ENCODE peak calls at places on chromosomes 1 and 21, in five cellular contexts. L is ovary, R is tibial artery, X is SJSA1, W is neural progenitor cell. V is an unnamed sample.

GRCh38 chr1:53654216-53655210 is 84.5 kb downstream of the GLIS1 start:
- DNase-seq in L (no peak), R (no peak), X (no peak), W (no peak), V (peak; percentile 49)

GRCh38 chr1:2181752-2182151 is 12.8 kb downstream of the FAAP20 start:
- DNase-seq in L (no peak), R (no peak), X (no peak), W (no peak), V (no peak)

GRCh38 chr1:99657213-99658030 is 11.5 kb downstream of the PALMD start:
- DNase-seq in L (no peak), R (no peak), X (no peak), W (no peak), V (no peak)

GRCh38 chr21:37580690-37581089 is 214.1 kb downstream of the DYRK1A start:
- DNase-seq in L (no peak), R (no peak), X (no peak), W (no peak), V (no peak)

GRCh38 chr1:86976664-86977063 is 62.2 kb downstream of the HS2ST1 start:
- DNase-seq in L (no peak), R (no peak), X (no peak), W (no peak), V (no peak)

GRCh38 chr1:169217621-169218020 is 111.1 kb downstream of the ATP1B1 start:
- DNase-seq in L (no peak), R (no peak), X (no peak), W (no peak), V (no peak)

GRCh38 chr1:109834951-109835350 is 71.2 kb upstream of the EPS8L3 start:
- DNase-seq in L (no peak), R (no peak), X (no peak), W (no peak), V (no peak)

GRCh38 chr21:35002879-35003722 is 46.0 kb downstream of the RUNX1 start:
- DNase-seq in L (no peak), R (no peak), X (no peak), W (no peak), V (peak; percentile 67)

GRCh38 chr1:196115641-196116040 is 492.6 kb downstream of the KCNT2 start:
- DNase-seq in L (no peak), R (peak; percentile 68), X (no peak), W (peak; percentile 20), V (peak; percentile 29)

GRCh38 chr1:211632117-211632807 is 43.2 kb downstream of the NEK2 start:
- DNase-seq in L (no peak), R (no peak), X (peak; percentile 89), W (no peak), V (no peak)

GRCh38 chr1:97573560-97573959 is 347.3 kb downstream of the DPYD start:
- DNase-seq in L (no peak), R (no peak), X (no peak), W (no peak), V (no peak)

GRCh38 chr1:70438529-70438928 is 27.5 kb downstream of the CTH start:
- DNase-seq in L (no peak), R (no peak), X (no peak), W (no peak), V (no peak)

GRCh38 chr21:29114765-29115164 is 15.7 kb upstream of the MAP3K7CL start:
- DNase-seq in L (no peak), R (no peak), X (no peak), W (peak; percentile 24), V (peak; percentile 77)

GRCh38 chr1:18926315-18927081 is 24.1 kb upstream of the ALDH4A1 start:
- DNase-seq in L (no peak), R (peak; percentile 73), X (peak; percentile 97), W (no peak), V (peak; percentile 71)

GRCh38 chr1:175563556-175563955 is 179.8 kb downstream of the TNR start:
- DNase-seq in L (no peak), R (no peak), X (no peak), W (peak; percentile 30), V (no peak)

GRCh38 chr21:15560383-15561056 is 169.3 kb upstream of the USP25 start:
- DNase-seq in L (no peak), R (no peak), X (no peak), W (no peak), V (no peak)

GRCh38 chr21:45607021-45607921 is 36.3 kb upstream of the PCBP3 start:
- DNase-seq in L (no peak), R (no peak), X (no peak), W (no peak), V (no peak)

GRCh38 chr1:3902111-3902511 is 2.0 kb upstream of the C1orf174 start:
- DNase-seq in L (peak; percentile 27), R (no peak), X (no peak), W (no peak), V (no peak)

GRCh38 chr1:29674625-29675326 is 438.5 kb downstream of the PTPRU start:
- DNase-seq in L (no peak), R (no peak), X (peak; percentile 23), W (no peak), V (no peak)

GRCh38 chr1:199243423-199244061 is 604.7 kb downstream of the PTPRC start:
- DNase-seq in L (no peak), R (no peak), X (no peak), W (peak; percentile 63), V (no peak)

GRCh38 chr1:243313635-243314536 is 58.0 kb downstream of the SDCCAG8 start:
- DNase-seq in L (no peak), R (no peak), X (no peak), W (no peak), V (no peak)

GRCh38 chr1:17196496-17197180 is 8.3 kb upstream of the PADI1 start:
- DNase-seq in L (no peak), R (no peak), X (peak; percentile 26), W (no peak), V (no peak)

GRCh38 chr1:41438711-41439110 is 45.8 kb downstream of the EDN2 start:
- DNase-seq in L (no peak), R (no peak), X (no peak), W (no peak), V (no peak)

GRCh38 chr1:229859026-229859425 is 208.0 kb upstream of the GALNT2 start:
- DNase-seq in L (no peak), R (no peak), X (no peak), W (no peak), V (no peak)

GRCh38 chr1:229857585-229857984 is 209.5 kb upstream of the GALNT2 start:
- DNase-seq in L (no peak), R (no peak), X (no peak), W (no peak), V (no peak)

GRCh38 chr1:229854620-229855019 is 212.4 kb upstream of the GALNT2 start:
- DNase-seq in L (no peak), R (no peak), X (no peak), W (no peak), V (no peak)

GRCh38 chr1:229853751-229854150 is 213.3 kb upstream of the GALNT2 start:
- DNase-seq in L (no peak), R (no peak), X (no peak), W (no peak), V (no peak)

GRCh38 chr1:229855999-229856650 is 210.9 kb upstream of the GALNT2 start:
- DNase-seq in L (no peak), R (peak; percentile 27), X (no peak), W (peak; percentile 59), V (no peak)
- H3K4me3 ChIP-seq in L (no peak overlapping the region), R (no peak overlapping the region), X (peak overlapping the region; percentile 7), W (no peak overlapping the region), V (no peak overlapping the region)

GRCh38 chr1:61591316-61591715 is 133.6 kb downstream of the TM2D1 start:
- DNase-seq in L (peak; percentile 40), R (no peak), X (no peak), W (no peak), V (no peak)
- H3K4me3 ChIP-seq in L (no peak overlapping the region), R (no peak overlapping the region), X (no peak overlapping the region), W (no peak overlapping the region), V (no peak overlapping the region)

DNA sequence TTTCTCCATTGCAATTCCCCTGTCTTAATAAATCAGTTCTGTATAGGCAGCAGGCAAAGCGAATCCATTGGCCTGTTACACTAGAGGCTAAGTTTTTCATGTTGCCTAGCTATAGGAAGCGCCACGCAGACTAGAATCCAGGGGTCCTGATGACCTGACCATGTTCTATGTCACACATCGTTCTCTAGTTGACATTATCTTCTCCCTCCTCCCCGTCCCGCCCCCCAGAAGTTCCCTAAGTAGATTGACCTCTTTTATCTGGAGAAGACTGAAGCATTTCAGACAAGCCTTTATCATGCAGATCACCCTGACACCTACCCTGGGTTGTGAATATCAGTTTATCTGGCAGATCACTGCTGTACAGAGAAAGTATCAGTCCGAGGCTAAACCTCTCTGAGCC is 22.2 kb upstream of the ZFYVE9 start:
- DNase-seq in L (no peak), R (no peak), X (no peak), W (peak; percentile 28), V (no peak)
- H3K4me3 ChIP-seq in L (no peak overlapping the region), R (no peak overlapping the region), X (no peak overlapping the region), W (no peak overlapping the region), V (no peak overlapping the region)

GRCh38 chr1:35737111-35737510 is 18.4 kb upstream of the C1orf216 start:
- DNase-seq in L (no peak), R (no peak), X (no peak), W (no peak), V (no peak)
- H3K4me3 ChIP-seq in L (no peak overlapping the region), R (no peak overlapping the region), X (no peak overlapping the region), W (no peak overlapping the region), V (no peak overlapping the region)

GRCh38 chr21:42878993-42879787 is at the start of gene WDR4:
- DNase-seq in L (peak; percentile 98), R (peak; percentile 95), X (peak; percentile 97), W (peak; percentile 98), V (peak; percentile 91)
- H3K4me3 ChIP-seq in L (peak within 1 kb of the TSS; percentile 100), R (peak within 1 kb of the TSS; percentile 95), X (peak within 1 kb of the TSS; percentile 91), W (peak within 1 kb of the TSS; percentile 79), V (peak within 1 kb of the TSS; percentile 88)

DNA sequence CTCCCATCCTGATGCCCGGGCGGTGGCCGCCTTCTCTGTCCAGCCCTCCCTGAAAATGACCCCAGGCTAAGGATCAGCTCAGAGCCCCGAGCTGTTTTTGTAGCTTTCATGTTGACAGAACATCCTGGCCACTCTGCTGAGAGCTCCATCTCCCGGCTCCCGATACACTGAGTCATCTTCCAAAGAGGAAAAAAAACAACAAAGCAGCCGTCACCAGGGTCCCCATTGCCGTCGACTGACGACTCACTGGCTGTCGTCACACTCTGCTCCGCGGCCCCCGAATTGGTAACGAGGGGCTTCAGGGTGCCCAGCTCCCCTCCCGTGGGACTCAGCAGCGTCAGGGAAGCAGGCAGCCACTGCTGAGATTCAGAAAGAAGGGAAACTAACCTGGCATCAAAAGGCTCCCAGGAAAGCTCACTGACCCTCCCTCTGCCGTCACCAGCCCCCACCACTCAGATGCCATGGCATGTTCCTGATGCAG is 67.2 kb downstream of the CD46 start:
- DNase-seq in L (no peak), R (peak; percentile 40), X (peak; percentile 61), W (no peak), V (no peak)
- H3K4me3 ChIP-seq in L (peak overlapping the region; percentile 78), R (peak overlapping the region; percentile 81), X (peak overlapping the region; percentile 24), W (no peak overlapping the region), V (peak overlapping the region; percentile 27)

GRCh38 chr1:58813801-58814200 is 30.0 kb upstream of the JUN start:
- DNase-seq in L (no peak), R (no peak), X (no peak), W (no peak), V (no peak)
- H3K4me3 ChIP-seq in L (no peak overlapping the region), R (no peak overlapping the region), X (peak overlapping the region; percentile 29), W (no peak overlapping the region), V (no peak overlapping the region)